ENCODE peak calls at places on chromosomes 5 and 9, in ten cellular contexts. One of them, this sample, is unnamed.

GRCh38 chr5:78803386-78803785 is 154.8 kb upstream of the LHFPL2 start:
- DNase-seq in Peyer's patch: no peak
- DNase-seq in AG09309: no peak
- DNase-seq in activated CD8-positive, alpha-beta memory T cell treated with anti-CD3 and anti-CD28 coated beads for 24 hours: no peak
- DNase-seq in activated T-helper 1 cell treated with Interleukin-2 at 50 U/mL for 16 hours: no peak
- DNase-seq in cardiac muscle cell: no peak
- DNase-seq in RPMI8226: no peak
- DNase-seq in stimulated activated CD4-positive, alpha-beta T cell treated with anti-CD3 and anti-CD28 coated beads, TNF-alpha, amount 100 ng/mL, for 24 hours: no peak
- DNase-seq in astrocyte of the spinal cord: no peak
- DNase-seq in activated T-cell treated with anti-CD3 and anti-CD28 coated beads for 1 hour: no peak
- DNase-seq in this sample: no peak

GRCh38 chr9:83247732-83248131 is 184.8 kb upstream of the RASEF start:
- DNase-seq in cardiac muscle cell: no peak
- DNase-seq in activated CD8-positive, alpha-beta memory T cell treated with anti-CD3 and anti-CD28 coated beads for 24 hours: no peak
- DNase-seq in stimulated activated CD4-positive, alpha-beta T cell treated with anti-CD3 and anti-CD28 coated beads, TNF-alpha, amount 100 ng/mL, for 24 hours: no peak
- DNase-seq in AG09309: no peak
- DNase-seq in Peyer's patch: no peak
- DNase-seq in activated T-helper 1 cell treated with Interleukin-2 at 50 U/mL for 16 hours: no peak
- DNase-seq in activated T-cell treated with anti-CD3 and anti-CD28 coated beads for 1 hour: no peak
- DNase-seq in astrocyte of the spinal cord: no peak
- DNase-seq in RPMI8226: no peak
- DNase-seq in this sample: no peak

GRCh38 chr5:171442287-171443042 is 23.0 kb downstream of the FGF18 start:
- DNase-seq in AG09309: no peak
- DNase-seq in Peyer's patch: no peak
- DNase-seq in cardiac muscle cell: no peak
- DNase-seq in astrocyte of the spinal cord: peak
- DNase-seq in activated T-helper 1 cell treated with Interleukin-2 at 50 U/mL for 16 hours: no peak
- DNase-seq in activated T-cell treated with anti-CD3 and anti-CD28 coated beads for 1 hour: no peak
- DNase-seq in activated CD8-positive, alpha-beta memory T cell treated with anti-CD3 and anti-CD28 coated beads for 24 hours: no peak
- DNase-seq in RPMI8226: peak
- DNase-seq in stimulated activated CD4-positive, alpha-beta T cell treated with anti-CD3 and anti-CD28 coated beads, TNF-alpha, amount 100 ng/mL, for 24 hours: no peak
- DNase-seq in this sample: no peak

GRCh38 chr9:32161720-32162119 is 222.7 kb upstream of the ACO1 start:
- DNase-seq in stimulated activated CD4-positive, alpha-beta T cell treated with anti-CD3 and anti-CD28 coated beads, TNF-alpha, amount 100 ng/mL, for 24 hours: no peak
- DNase-seq in RPMI8226: no peak
- DNase-seq in cardiac muscle cell: no peak
- DNase-seq in astrocyte of the spinal cord: no peak
- DNase-seq in activated T-helper 1 cell treated with Interleukin-2 at 50 U/mL for 16 hours: no peak
- DNase-seq in activated T-cell treated with anti-CD3 and anti-CD28 coated beads for 1 hour: no peak
- DNase-seq in AG09309: no peak
- DNase-seq in Peyer's patch: no peak
- DNase-seq in activated CD8-positive, alpha-beta memory T cell treated with anti-CD3 and anti-CD28 coated beads for 24 hours: no peak
- DNase-seq in this sample: no peak

GRCh38 chr5:1171340-1171941 is 30.0 kb upstream of the SLC6A19 start:
- DNase-seq in activated CD8-positive, alpha-beta memory T cell treated with anti-CD3 and anti-CD28 coated beads for 24 hours: no peak
- DNase-seq in activated T-helper 1 cell treated with Interleukin-2 at 50 U/mL for 16 hours: no peak
- DNase-seq in AG09309: no peak
- DNase-seq in stimulated activated CD4-positive, alpha-beta T cell treated with anti-CD3 and anti-CD28 coated beads, TNF-alpha, amount 100 ng/mL, for 24 hours: no peak
- DNase-seq in astrocyte of the spinal cord: no peak
- DNase-seq in cardiac muscle cell: no peak
- DNase-seq in activated T-cell treated with anti-CD3 and anti-CD28 coated beads for 1 hour: no peak
- DNase-seq in RPMI8226: no peak
- DNase-seq in Peyer's patch: no peak
- DNase-seq in this sample: no peak

GRCh38 chr5:137304227-137304874 is 194.8 kb downstream of the SPOCK1 start:
- DNase-seq in activated T-helper 1 cell treated with Interleukin-2 at 50 U/mL for 16 hours: no peak
- DNase-seq in stimulated activated CD4-positive, alpha-beta T cell treated with anti-CD3 and anti-CD28 coated beads, TNF-alpha, amount 100 ng/mL, for 24 hours: no peak
- DNase-seq in RPMI8226: no peak
- DNase-seq in AG09309: no peak
- DNase-seq in cardiac muscle cell: no peak
- DNase-seq in activated CD8-positive, alpha-beta memory T cell treated with anti-CD3 and anti-CD28 coated beads for 24 hours: no peak
- DNase-seq in Peyer's patch: no peak
- DNase-seq in activated T-cell treated with anti-CD3 and anti-CD28 coated beads for 1 hour: no peak
- DNase-seq in astrocyte of the spinal cord: no peak
- DNase-seq in this sample: peak

GRCh38 chr5:133611357-133612020 is 852 bp downstream of the FSTL4 start:
- DNase-seq in activated T-cell treated with anti-CD3 and anti-CD28 coated beads for 1 hour: no peak
- DNase-seq in activated CD8-positive, alpha-beta memory T cell treated with anti-CD3 and anti-CD28 coated beads for 24 hours: peak
- DNase-seq in RPMI8226: no peak
- DNase-seq in stimulated activated CD4-positive, alpha-beta T cell treated with anti-CD3 and anti-CD28 coated beads, TNF-alpha, amount 100 ng/mL, for 24 hours: no peak
- DNase-seq in astrocyte of the spinal cord: no peak
- DNase-seq in cardiac muscle cell: peak
- DNase-seq in Peyer's patch: no peak
- DNase-seq in activated T-helper 1 cell treated with Interleukin-2 at 50 U/mL for 16 hours: no peak
- DNase-seq in AG09309: no peak
- DNase-seq in this sample: no peak

GRCh38 chr9:92094655-92095054 is 20.6 kb downstream of the SPTLC1 start:
- DNase-seq in astrocyte of the spinal cord: peak
- DNase-seq in cardiac muscle cell: peak
- DNase-seq in activated T-helper 1 cell treated with Interleukin-2 at 50 U/mL for 16 hours: no peak
- DNase-seq in RPMI8226: no peak
- DNase-seq in activated T-cell treated with anti-CD3 and anti-CD28 coated beads for 1 hour: no peak
- DNase-seq in activated CD8-positive, alpha-beta memory T cell treated with anti-CD3 and anti-CD28 coated beads for 24 hours: no peak
- DNase-seq in AG09309: no peak
- DNase-seq in Peyer's patch: no peak
- DNase-seq in stimulated activated CD4-positive, alpha-beta T cell treated with anti-CD3 and anti-CD28 coated beads, TNF-alpha, amount 100 ng/mL, for 24 hours: no peak
- DNase-seq in this sample: no peak

GRCh38 chr9:110426052-110426709 is 88.5 kb upstream of the TXNDC8 start:
- DNase-seq in activated T-helper 1 cell treated with Interleukin-2 at 50 U/mL for 16 hours: no peak
- DNase-seq in AG09309: no peak
- DNase-seq in RPMI8226: no peak
- DNase-seq in Peyer's patch: no peak
- DNase-seq in activated T-cell treated with anti-CD3 and anti-CD28 coated beads for 1 hour: no peak
- DNase-seq in astrocyte of the spinal cord: peak
- DNase-seq in activated CD8-positive, alpha-beta memory T cell treated with anti-CD3 and anti-CD28 coated beads for 24 hours: no peak
- DNase-seq in cardiac muscle cell: no peak
- DNase-seq in stimulated activated CD4-positive, alpha-beta T cell treated with anti-CD3 and anti-CD28 coated beads, TNF-alpha, amount 100 ng/mL, for 24 hours: no peak
- DNase-seq in this sample: no peak

GRCh38 chr9:111597852-111598729 is 1.4 kb downstream of the PTGR1 start:
- DNase-seq in stimulated activated CD4-positive, alpha-beta T cell treated with anti-CD3 and anti-CD28 coated beads, TNF-alpha, amount 100 ng/mL, for 24 hours: no peak
- DNase-seq in activated T-cell treated with anti-CD3 and anti-CD28 coated beads for 1 hour: peak
- DNase-seq in astrocyte of the spinal cord: peak
- DNase-seq in AG09309: no peak
- DNase-seq in activated CD8-positive, alpha-beta memory T cell treated with anti-CD3 and anti-CD28 coated beads for 24 hours: peak
- DNase-seq in Peyer's patch: peak
- DNase-seq in RPMI8226: peak
- DNase-seq in cardiac muscle cell: peak
- DNase-seq in activated T-helper 1 cell treated with Interleukin-2 at 50 U/mL for 16 hours: peak
- DNase-seq in this sample: peak

GRCh38 chr5:173753307-173754168 is 134.6 kb upstream of the CPEB4 start:
- DNase-seq in RPMI8226: no peak
- DNase-seq in stimulated activated CD4-positive, alpha-beta T cell treated with anti-CD3 and anti-CD28 coated beads, TNF-alpha, amount 100 ng/mL, for 24 hours: no peak
- DNase-seq in Peyer's patch: no peak
- DNase-seq in cardiac muscle cell: peak
- DNase-seq in activated T-helper 1 cell treated with Interleukin-2 at 50 U/mL for 16 hours: no peak
- DNase-seq in astrocyte of the spinal cord: no peak
- DNase-seq in activated CD8-positive, alpha-beta memory T cell treated with anti-CD3 and anti-CD28 coated beads for 24 hours: no peak
- DNase-seq in AG09309: no peak
- DNase-seq in activated T-cell treated with anti-CD3 and anti-CD28 coated beads for 1 hour: no peak
- DNase-seq in this sample: no peak

GRCh38 chr9:86713970-86714369 is 233.3 kb downstream of the GAS1 start:
- DNase-seq in astrocyte of the spinal cord: peak
- DNase-seq in stimulated activated CD4-positive, alpha-beta T cell treated with anti-CD3 and anti-CD28 coated beads, TNF-alpha, amount 100 ng/mL, for 24 hours: no peak
- DNase-seq in Peyer's patch: no peak
- DNase-seq in activated T-cell treated with anti-CD3 and anti-CD28 coated beads for 1 hour: no peak
- DNase-seq in activated CD8-positive, alpha-beta memory T cell treated with anti-CD3 and anti-CD28 coated beads for 24 hours: no peak
- DNase-seq in AG09309: peak
- DNase-seq in activated T-helper 1 cell treated with Interleukin-2 at 50 U/mL for 16 hours: no peak
- DNase-seq in RPMI8226: no peak
- DNase-seq in cardiac muscle cell: no peak
- DNase-seq in this sample: no peak

GRCh38 chr5:77560677-77561263 is 68.7 kb upstream of the WDR41 start:
- DNase-seq in astrocyte of the spinal cord: peak
- DNase-seq in activated T-helper 1 cell treated with Interleukin-2 at 50 U/mL for 16 hours: no peak
- DNase-seq in AG09309: peak
- DNase-seq in RPMI8226: peak
- DNase-seq in stimulated activated CD4-positive, alpha-beta T cell treated with anti-CD3 and anti-CD28 coated beads, TNF-alpha, amount 100 ng/mL, for 24 hours: no peak
- DNase-seq in activated CD8-positive, alpha-beta memory T cell treated with anti-CD3 and anti-CD28 coated beads for 24 hours: no peak
- DNase-seq in activated T-cell treated with anti-CD3 and anti-CD28 coated beads for 1 hour: no peak
- DNase-seq in cardiac muscle cell: peak
- DNase-seq in Peyer's patch: no peak
- DNase-seq in this sample: no peak

GRCh38 chr9:91378695-91379127 is 17.0 kb upstream of the AUH start:
- DNase-seq in RPMI8226: no peak
- DNase-seq in AG09309: peak
- DNase-seq in cardiac muscle cell: no peak
- DNase-seq in stimulated activated CD4-positive, alpha-beta T cell treated with anti-CD3 and anti-CD28 coated beads, TNF-alpha, amount 100 ng/mL, for 24 hours: no peak
- DNase-seq in astrocyte of the spinal cord: peak
- DNase-seq in activated T-helper 1 cell treated with Interleukin-2 at 50 U/mL for 16 hours: no peak
- DNase-seq in Peyer's patch: no peak
- DNase-seq in activated CD8-positive, alpha-beta memory T cell treated with anti-CD3 and anti-CD28 coated beads for 24 hours: no peak
- DNase-seq in activated T-cell treated with anti-CD3 and anti-CD28 coated beads for 1 hour: no peak
- DNase-seq in this sample: no peak

GRCh38 chr9:118809160-118809625 is 560.0 kb downstream of the BRINP1 start:
- DNase-seq in AG09309: no peak
- DNase-seq in activated T-helper 1 cell treated with Interleukin-2 at 50 U/mL for 16 hours: no peak
- DNase-seq in activated CD8-positive, alpha-beta memory T cell treated with anti-CD3 and anti-CD28 coated beads for 24 hours: no peak
- DNase-seq in cardiac muscle cell: no peak
- DNase-seq in astrocyte of the spinal cord: no peak
- DNase-seq in RPMI8226: no peak
- DNase-seq in activated T-cell treated with anti-CD3 and anti-CD28 coated beads for 1 hour: no peak
- DNase-seq in Peyer's patch: no peak
- DNase-seq in stimulated activated CD4-positive, alpha-beta T cell treated with anti-CD3 and anti-CD28 coated beads, TNF-alpha, amount 100 ng/mL, for 24 hours: no peak
- DNase-seq in this sample: no peak

GRCh38 chr9:127389391-127390242 is 7.4 kb upstream of the SLC2A8 start:
- DNase-seq in stimulated activated CD4-positive, alpha-beta T cell treated with anti-CD3 and anti-CD28 coated beads, TNF-alpha, amount 100 ng/mL, for 24 hours: no peak
- DNase-seq in AG09309: no peak
- DNase-seq in cardiac muscle cell: no peak
- DNase-seq in activated T-cell treated with anti-CD3 and anti-CD28 coated beads for 1 hour: no peak
- DNase-seq in Peyer's patch: no peak
- DNase-seq in activated CD8-positive, alpha-beta memory T cell treated with anti-CD3 and anti-CD28 coated beads for 24 hours: no peak
- DNase-seq in astrocyte of the spinal cord: no peak
- DNase-seq in activated T-helper 1 cell treated with Interleukin-2 at 50 U/mL for 16 hours: no peak
- DNase-seq in RPMI8226: no peak
- DNase-seq in this sample: no peak

GRCh38 chr5:53926026-53926425 is 365.6 kb downstream of the NDUFS4 start:
- DNase-seq in RPMI8226: no peak
- DNase-seq in AG09309: no peak
- DNase-seq in stimulated activated CD4-positive, alpha-beta T cell treated with anti-CD3 and anti-CD28 coated beads, TNF-alpha, amount 100 ng/mL, for 24 hours: no peak
- DNase-seq in activated CD8-positive, alpha-beta memory T cell treated with anti-CD3 and anti-CD28 coated beads for 24 hours: no peak
- DNase-seq in activated T-helper 1 cell treated with Interleukin-2 at 50 U/mL for 16 hours: no peak
- DNase-seq in cardiac muscle cell: no peak
- DNase-seq in astrocyte of the spinal cord: no peak
- DNase-seq in activated T-cell treated with anti-CD3 and anti-CD28 coated beads for 1 hour: no peak
- DNase-seq in Peyer's patch: no peak
- DNase-seq in this sample: no peak

GRCh38 chr5:31329722-31330121 is 136.2 kb downstream of the CDH6 start:
- DNase-seq in cardiac muscle cell: no peak
- DNase-seq in astrocyte of the spinal cord: no peak
- DNase-seq in activated T-cell treated with anti-CD3 and anti-CD28 coated beads for 1 hour: no peak
- DNase-seq in RPMI8226: no peak
- DNase-seq in Peyer's patch: no peak
- DNase-seq in stimulated activated CD4-positive, alpha-beta T cell treated with anti-CD3 and anti-CD28 coated beads, TNF-alpha, amount 100 ng/mL, for 24 hours: no peak
- DNase-seq in activated T-helper 1 cell treated with Interleukin-2 at 50 U/mL for 16 hours: no peak
- DNase-seq in activated CD8-positive, alpha-beta memory T cell treated with anti-CD3 and anti-CD28 coated beads for 24 hours: no peak
- DNase-seq in AG09309: no peak
- DNase-seq in this sample: no peak

GRCh38 chr5:176536132-176536901 is 885 bp downstream of the RNF44 start:
- DNase-seq in activated T-cell treated with anti-CD3 and anti-CD28 coated beads for 1 hour: peak
- DNase-seq in astrocyte of the spinal cord: peak
- DNase-seq in cardiac muscle cell: peak
- DNase-seq in activated T-helper 1 cell treated with Interleukin-2 at 50 U/mL for 16 hours: peak
- DNase-seq in RPMI8226: peak
- DNase-seq in AG09309: no peak
- DNase-seq in activated CD8-positive, alpha-beta memory T cell treated with anti-CD3 and anti-CD28 coated beads for 24 hours: peak
- DNase-seq in Peyer's patch: peak
- DNase-seq in stimulated activated CD4-positive, alpha-beta T cell treated with anti-CD3 and anti-CD28 coated beads, TNF-alpha, amount 100 ng/mL, for 24 hours: peak
- DNase-seq in this sample: peak

GRCh38 chr9:36298566-36298965 is 40.3 kb upstream of the GNE start:
- DNase-seq in activated CD8-positive, alpha-beta memory T cell treated with anti-CD3 and anti-CD28 coated beads for 24 hours: no peak
- DNase-seq in cardiac muscle cell: no peak
- DNase-seq in astrocyte of the spinal cord: peak
- DNase-seq in activated T-helper 1 cell treated with Interleukin-2 at 50 U/mL for 16 hours: no peak
- DNase-seq in RPMI8226: no peak
- DNase-seq in stimulated activated CD4-positive, alpha-beta T cell treated with anti-CD3 and anti-CD28 coated beads, TNF-alpha, amount 100 ng/mL, for 24 hours: no peak
- DNase-seq in activated T-cell treated with anti-CD3 and anti-CD28 coated beads for 1 hour: no peak
- DNase-seq in Peyer's patch: no peak
- DNase-seq in AG09309: peak
- DNase-seq in this sample: no peak

GRCh38 chr9:110199643-110200042 is 8.3 kb downstream of the C9orf152 start:
- DNase-seq in activated CD8-positive, alpha-beta memory T cell treated with anti-CD3 and anti-CD28 coated beads for 24 hours: no peak
- DNase-seq in RPMI8226: no peak
- DNase-seq in Peyer's patch: no peak
- DNase-seq in AG09309: no peak
- DNase-seq in stimulated activated CD4-positive, alpha-beta T cell treated with anti-CD3 and anti-CD28 coated beads, TNF-alpha, amount 100 ng/mL, for 24 hours: no peak
- DNase-seq in cardiac muscle cell: no peak
- DNase-seq in astrocyte of the spinal cord: no peak
- DNase-seq in activated T-cell treated with anti-CD3 and anti-CD28 coated beads for 1 hour: no peak
- DNase-seq in activated T-helper 1 cell treated with Interleukin-2 at 50 U/mL for 16 hours: no peak
- DNase-seq in this sample: no peak

GRCh38 chr9:134544388-134545212 is 97.0 kb upstream of the COL5A1 start:
- DNase-seq in activated CD8-positive, alpha-beta memory T cell treated with anti-CD3 and anti-CD28 coated beads for 24 hours: no peak
- DNase-seq in cardiac muscle cell: peak
- DNase-seq in AG09309: no peak
- DNase-seq in activated T-helper 1 cell treated with Interleukin-2 at 50 U/mL for 16 hours: no peak
- DNase-seq in stimulated activated CD4-positive, alpha-beta T cell treated with anti-CD3 and anti-CD28 coated beads, TNF-alpha, amount 100 ng/mL, for 24 hours: no peak
- DNase-seq in RPMI8226: no peak
- DNase-seq in activated T-cell treated with anti-CD3 and anti-CD28 coated beads for 1 hour: no peak
- DNase-seq in Peyer's patch: no peak
- DNase-seq in astrocyte of the spinal cord: peak
- DNase-seq in this sample: no peak

GRCh38 chr5:2587189-2588031 is 164.1 kb downstream of the IRX2 start:
- DNase-seq in activated T-helper 1 cell treated with Interleukin-2 at 50 U/mL for 16 hours: no peak
- DNase-seq in activated T-cell treated with anti-CD3 and anti-CD28 coated beads for 1 hour: no peak
- DNase-seq in RPMI8226: no peak
- DNase-seq in stimulated activated CD4-positive, alpha-beta T cell treated with anti-CD3 and anti-CD28 coated beads, TNF-alpha, amount 100 ng/mL, for 24 hours: no peak
- DNase-seq in AG09309: no peak
- DNase-seq in activated CD8-positive, alpha-beta memory T cell treated with anti-CD3 and anti-CD28 coated beads for 24 hours: no peak
- DNase-seq in cardiac muscle cell: no peak
- DNase-seq in astrocyte of the spinal cord: no peak
- DNase-seq in Peyer's patch: no peak
- DNase-seq in this sample: no peak

GRCh38 chr9:16794871-16795639 is 75.4 kb downstream of the BNC2 start:
- DNase-seq in activated CD8-positive, alpha-beta memory T cell treated with anti-CD3 and anti-CD28 coated beads for 24 hours: no peak
- DNase-seq in cardiac muscle cell: no peak
- DNase-seq in Peyer's patch: no peak
- DNase-seq in activated T-helper 1 cell treated with Interleukin-2 at 50 U/mL for 16 hours: no peak
- DNase-seq in astrocyte of the spinal cord: peak
- DNase-seq in stimulated activated CD4-positive, alpha-beta T cell treated with anti-CD3 and anti-CD28 coated beads, TNF-alpha, amount 100 ng/mL, for 24 hours: no peak
- DNase-seq in RPMI8226: no peak
- DNase-seq in AG09309: peak
- DNase-seq in activated T-cell treated with anti-CD3 and anti-CD28 coated beads for 1 hour: no peak
- DNase-seq in this sample: no peak

GRCh38 chr5:153860482-153860881 is 178.2 kb downstream of the FAM114A2 start:
- DNase-seq in activated T-cell treated with anti-CD3 and anti-CD28 coated beads for 1 hour: no peak
- DNase-seq in RPMI8226: no peak
- DNase-seq in AG09309: no peak
- DNase-seq in cardiac muscle cell: no peak
- DNase-seq in activated T-helper 1 cell treated with Interleukin-2 at 50 U/mL for 16 hours: no peak
- DNase-seq in activated CD8-positive, alpha-beta memory T cell treated with anti-CD3 and anti-CD28 coated beads for 24 hours: no peak
- DNase-seq in Peyer's patch: no peak
- DNase-seq in stimulated activated CD4-positive, alpha-beta T cell treated with anti-CD3 and anti-CD28 coated beads, TNF-alpha, amount 100 ng/mL, for 24 hours: no peak
- DNase-seq in astrocyte of the spinal cord: no peak
- DNase-seq in this sample: no peak

GRCh38 chr5:759111-759741 is 25.3 kb downstream of the ZDHHC11B start:
- DNase-seq in activated T-helper 1 cell treated with Interleukin-2 at 50 U/mL for 16 hours: peak
- DNase-seq in Peyer's patch: no peak
- DNase-seq in stimulated activated CD4-positive, alpha-beta T cell treated with anti-CD3 and anti-CD28 coated beads, TNF-alpha, amount 100 ng/mL, for 24 hours: no peak
- DNase-seq in astrocyte of the spinal cord: no peak
- DNase-seq in activated CD8-positive, alpha-beta memory T cell treated with anti-CD3 and anti-CD28 coated beads for 24 hours: peak
- DNase-seq in RPMI8226: no peak
- DNase-seq in AG09309: no peak
- DNase-seq in activated T-cell treated with anti-CD3 and anti-CD28 coated beads for 1 hour: peak
- DNase-seq in cardiac muscle cell: no peak
- DNase-seq in this sample: peak

GRCh38 chr5:87300744-87301143 is 33.1 kb downstream of the RASA1 start:
- DNase-seq in astrocyte of the spinal cord: peak
- DNase-seq in RPMI8226: no peak
- DNase-seq in stimulated activated CD4-positive, alpha-beta T cell treated with anti-CD3 and anti-CD28 coated beads, TNF-alpha, amount 100 ng/mL, for 24 hours: peak
- DNase-seq in activated T-cell treated with anti-CD3 and anti-CD28 coated beads for 1 hour: peak
- DNase-seq in cardiac muscle cell: no peak
- DNase-seq in Peyer's patch: no peak
- DNase-seq in activated T-helper 1 cell treated with Interleukin-2 at 50 U/mL for 16 hours: no peak
- DNase-seq in activated CD8-positive, alpha-beta memory T cell treated with anti-CD3 and anti-CD28 coated beads for 24 hours: no peak
- DNase-seq in AG09309: peak
- DNase-seq in this sample: no peak

GRCh38 chr9:95434116-95435073 is 82.4 kb downstream of the PTCH1 start:
- DNase-seq in activated CD8-positive, alpha-beta memory T cell treated with anti-CD3 and anti-CD28 coated beads for 24 hours: no peak
- DNase-seq in astrocyte of the spinal cord: no peak
- DNase-seq in AG09309: no peak
- DNase-seq in cardiac muscle cell: no peak
- DNase-seq in Peyer's patch: no peak
- DNase-seq in RPMI8226: peak
- DNase-seq in activated T-helper 1 cell treated with Interleukin-2 at 50 U/mL for 16 hours: no peak
- DNase-seq in stimulated activated CD4-positive, alpha-beta T cell treated with anti-CD3 and anti-CD28 coated beads, TNF-alpha, amount 100 ng/mL, for 24 hours: no peak
- DNase-seq in activated T-cell treated with anti-CD3 and anti-CD28 coated beads for 1 hour: no peak
- DNase-seq in this sample: no peak

This sample was measured in left lobe of liver.